ENCODE peak calls at places on chromosome 10, in six cellular contexts. One of them, this sample, is unnamed.

GRCh38 chr10:60944159-60944909 is at the start of gene RHOBTB1:
- DNase-seq in cardiac muscle cell: peak; percentile 88
- DNase-seq in OCI-LY7: no peak
- DNase-seq in foreskin fibroblast: peak; percentile 88
- DNase-seq in choroid plexus epithelial cell: peak; percentile 80
- DNase-seq in fibroblast of pulmonary artery: peak; percentile 82
- DNase-seq in this sample: peak; percentile 88

GRCh38 chr10:132001238-132001977 is 19.7 kb upstream of the BNIP3 start:
- DNase-seq in cardiac muscle cell: no peak
- DNase-seq in OCI-LY7: no peak
- DNase-seq in foreskin fibroblast: no peak
- DNase-seq in choroid plexus epithelial cell: peak; percentile 59
- DNase-seq in fibroblast of pulmonary artery: peak; percentile 56
- DNase-seq in this sample: peak; percentile 32

GRCh38 chr10:36779238-36779846 is 346.1 kb upstream of the ANKRD30A start:
- DNase-seq in cardiac muscle cell: peak; percentile 77
- DNase-seq in OCI-LY7: no peak
- DNase-seq in foreskin fibroblast: peak; percentile 52
- DNase-seq in choroid plexus epithelial cell: peak; percentile 91
- DNase-seq in fibroblast of pulmonary artery: peak; percentile 87
- DNase-seq in this sample: peak; percentile 81

GRCh38 chr10:21976739-21977138 is 26.8 kb downstream of the DNAJC1 start:
- DNase-seq in cardiac muscle cell: no peak
- DNase-seq in OCI-LY7: no peak
- DNase-seq in foreskin fibroblast: no peak
- DNase-seq in choroid plexus epithelial cell: peak; percentile 48
- DNase-seq in fibroblast of pulmonary artery: no peak
- DNase-seq in this sample: no peak

GRCh38 chr10:112307631-112308502 is 24.7 kb downstream of the TECTB start:
- DNase-seq in cardiac muscle cell: peak; percentile 74
- DNase-seq in OCI-LY7: peak; percentile 35
- DNase-seq in foreskin fibroblast: peak; percentile 36
- DNase-seq in choroid plexus epithelial cell: peak; percentile 75
- DNase-seq in fibroblast of pulmonary artery: peak; percentile 27
- DNase-seq in this sample: peak; percentile 14

GRCh38 chr10:32972929-32973328 is 14.9 kb upstream of the ITGB1 start:
- DNase-seq in cardiac muscle cell: no peak
- DNase-seq in OCI-LY7: peak; percentile 69
- DNase-seq in foreskin fibroblast: no peak
- DNase-seq in choroid plexus epithelial cell: no peak
- DNase-seq in fibroblast of pulmonary artery: no peak
- DNase-seq in this sample: no peak

GRCh38 chr10:49227406-49227805 is 39.2 kb upstream of the TMEM273 start:
- DNase-seq in cardiac muscle cell: no peak
- DNase-seq in OCI-LY7: no peak
- DNase-seq in foreskin fibroblast: no peak
- DNase-seq in choroid plexus epithelial cell: no peak
- DNase-seq in fibroblast of pulmonary artery: no peak
- DNase-seq in this sample: no peak

GRCh38 chr10:75097666-75098285 is 13.7 kb upstream of the SAMD8 start:
- DNase-seq in cardiac muscle cell: peak; percentile 48
- DNase-seq in OCI-LY7: peak; percentile 14
- DNase-seq in foreskin fibroblast: peak; percentile 63
- DNase-seq in choroid plexus epithelial cell: peak; percentile 34
- DNase-seq in fibroblast of pulmonary artery: peak; percentile 42
- DNase-seq in this sample: peak; percentile 11

GRCh38 chr10:99768430-99769011 is 13.9 kb upstream of the ABCC2 start:
- DNase-seq in cardiac muscle cell: no peak
- DNase-seq in OCI-LY7: no peak
- DNase-seq in foreskin fibroblast: peak; percentile 59
- DNase-seq in choroid plexus epithelial cell: no peak
- DNase-seq in fibroblast of pulmonary artery: no peak
- DNase-seq in this sample: no peak

GRCh38 chr10:98374176-98374969 is 40.6 kb downstream of the PYROXD2 start:
- DNase-seq in cardiac muscle cell: no peak
- DNase-seq in OCI-LY7: no peak
- DNase-seq in foreskin fibroblast: peak; percentile 82
- DNase-seq in choroid plexus epithelial cell: peak; percentile 58
- DNase-seq in fibroblast of pulmonary artery: peak; percentile 61
- DNase-seq in this sample: peak; percentile 68

GRCh38 chr10:96578633-96579032 is 8.2 kb downstream of the TM9SF3 start:
- DNase-seq in cardiac muscle cell: no peak
- DNase-seq in OCI-LY7: no peak
- DNase-seq in foreskin fibroblast: no peak
- DNase-seq in choroid plexus epithelial cell: no peak
- DNase-seq in fibroblast of pulmonary artery: no peak
- DNase-seq in this sample: no peak

GRCh38 chr10:119320981-119321380 is 113.6 kb downstream of the GRK5 start:
- DNase-seq in cardiac muscle cell: no peak
- DNase-seq in OCI-LY7: no peak
- DNase-seq in foreskin fibroblast: no peak
- DNase-seq in choroid plexus epithelial cell: peak; percentile 64
- DNase-seq in fibroblast of pulmonary artery: no peak
- DNase-seq in this sample: no peak

GRCh38 chr10:58179238-58179637 is 88.5 kb downstream of the IPMK start:
- DNase-seq in cardiac muscle cell: no peak
- DNase-seq in OCI-LY7: no peak
- DNase-seq in foreskin fibroblast: no peak
- DNase-seq in choroid plexus epithelial cell: peak; percentile 33
- DNase-seq in fibroblast of pulmonary artery: peak; percentile 44
- DNase-seq in this sample: peak; percentile 5

GRCh38 chr10:23951841-23952240 is 257.1 kb upstream of the KIAA1217 start:
- DNase-seq in cardiac muscle cell: no peak
- DNase-seq in OCI-LY7: no peak
- DNase-seq in foreskin fibroblast: no peak
- DNase-seq in choroid plexus epithelial cell: no peak
- DNase-seq in fibroblast of pulmonary artery: no peak
- DNase-seq in this sample: no peak

GRCh38 chr10:34305189-34305588 is 509.9 kb downstream of the PARD3 start:
- DNase-seq in cardiac muscle cell: peak; percentile 49
- DNase-seq in OCI-LY7: peak; percentile 1
- DNase-seq in foreskin fibroblast: no peak
- DNase-seq in choroid plexus epithelial cell: no peak
- DNase-seq in fibroblast of pulmonary artery: no peak
- DNase-seq in this sample: no peak

GRCh38 chr10:108598831-108599230 is 1324.5 kb downstream of the XPNPEP1 start:
- DNase-seq in cardiac muscle cell: no peak
- DNase-seq in OCI-LY7: no peak
- DNase-seq in foreskin fibroblast: no peak
- DNase-seq in choroid plexus epithelial cell: peak; percentile 33
- DNase-seq in fibroblast of pulmonary artery: no peak
- DNase-seq in this sample: no peak

GRCh38 chr10:112295853-112296830 is 12.9 kb downstream of the TECTB start:
- DNase-seq in cardiac muscle cell: peak; percentile 51
- DNase-seq in OCI-LY7: no peak
- DNase-seq in foreskin fibroblast: no peak
- DNase-seq in choroid plexus epithelial cell: peak; percentile 92
- DNase-seq in fibroblast of pulmonary artery: no peak
- DNase-seq in this sample: no peak

DNA sequence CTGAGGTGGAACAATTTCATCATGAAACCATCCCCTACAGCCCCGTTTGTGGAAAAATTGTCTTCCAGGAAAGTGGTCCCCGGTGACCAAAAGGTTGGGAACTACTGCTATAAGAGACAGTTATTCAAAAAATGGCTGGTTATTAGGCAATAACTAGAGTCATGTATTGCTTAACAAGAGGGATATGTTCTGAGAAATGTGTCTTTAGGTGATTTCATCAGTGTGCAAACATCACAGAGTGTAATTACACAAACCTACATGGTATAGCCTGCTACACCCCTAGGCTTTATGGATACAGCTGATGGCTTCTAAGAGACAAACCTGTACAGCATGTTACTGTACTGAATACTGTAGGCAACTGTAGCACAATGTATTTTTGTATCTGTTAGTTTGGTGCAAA is 71.3 kb upstream of the CSTF2T start:
- DNase-seq in cardiac muscle cell: no peak
- DNase-seq in OCI-LY7: no peak
- DNase-seq in foreskin fibroblast: peak; percentile 42
- DNase-seq in choroid plexus epithelial cell: peak; percentile 45
- DNase-seq in fibroblast of pulmonary artery: peak; percentile 47
- DNase-seq in this sample: no peak
- H3K4me3 ChIP-seq in cardiac muscle cell: no peak overlapping the region
- H3K4me3 ChIP-seq in OCI-LY7: no peak overlapping the region
- H3K4me3 ChIP-seq in foreskin fibroblast: no peak overlapping the region
- H3K4me3 ChIP-seq in choroid plexus epithelial cell: no peak overlapping the region
- H3K4me3 ChIP-seq in fibroblast of pulmonary artery: no peak overlapping the region
- H3K4me3 ChIP-seq in this sample: no peak overlapping the region

GRCh38 chr10:43200538-43201390 is 62.5 kb downstream of the CSGALNACT2 start:
- DNase-seq in cardiac muscle cell: no peak
- DNase-seq in OCI-LY7: no peak
- DNase-seq in foreskin fibroblast: no peak
- DNase-seq in choroid plexus epithelial cell: no peak
- DNase-seq in fibroblast of pulmonary artery: no peak
- DNase-seq in this sample: no peak

GRCh38 chr10:43201545-43202131 is 63.4 kb downstream of the CSGALNACT2 start:
- DNase-seq in cardiac muscle cell: no peak
- DNase-seq in OCI-LY7: no peak
- DNase-seq in foreskin fibroblast: no peak
- DNase-seq in choroid plexus epithelial cell: no peak
- DNase-seq in fibroblast of pulmonary artery: no peak
- DNase-seq in this sample: no peak

GRCh38 chr10:43202657-43203490 is 64.0 kb downstream of the RASGEF1A start:
- DNase-seq in cardiac muscle cell: peak; percentile 39
- DNase-seq in OCI-LY7: peak; percentile 52
- DNase-seq in foreskin fibroblast: peak; percentile 23
- DNase-seq in choroid plexus epithelial cell: no peak
- DNase-seq in fibroblast of pulmonary artery: no peak
- DNase-seq in this sample: no peak

GRCh38 chr10:43203491-43204393 is 63.1 kb downstream of the RASGEF1A start:
- DNase-seq in cardiac muscle cell: peak; percentile 19
- DNase-seq in OCI-LY7: peak; percentile 38
- DNase-seq in foreskin fibroblast: no peak
- DNase-seq in choroid plexus epithelial cell: no peak
- DNase-seq in fibroblast of pulmonary artery: peak; percentile 15
- DNase-seq in this sample: no peak

DNA sequence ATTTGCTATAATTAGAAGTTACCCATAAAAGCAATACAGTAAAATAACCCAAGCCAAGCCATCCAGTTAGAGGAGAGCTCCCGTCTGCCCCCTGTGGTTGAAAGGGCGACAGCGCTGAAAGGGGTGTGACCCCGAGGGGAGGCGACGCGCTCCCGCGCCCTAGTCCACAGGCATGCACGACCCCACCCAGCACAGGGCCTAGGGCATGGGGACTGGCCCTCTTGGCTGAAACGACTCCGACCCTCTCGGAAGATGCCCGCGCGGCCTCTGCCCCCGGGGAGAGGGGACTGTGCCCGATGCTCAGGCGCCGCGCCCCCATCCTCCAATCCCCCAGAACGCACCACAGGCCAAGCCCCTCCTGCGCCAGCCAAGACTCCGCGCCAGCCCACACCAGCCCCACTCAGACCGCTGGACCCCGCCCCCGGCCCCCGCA is 64.0 kb downstream of the CSGALNACT2 start:
- DNase-seq in cardiac muscle cell: peak; percentile 51
- DNase-seq in OCI-LY7: peak; percentile 69
- DNase-seq in foreskin fibroblast: peak; percentile 66
- DNase-seq in choroid plexus epithelial cell: peak; percentile 17
- DNase-seq in fibroblast of pulmonary artery: peak; percentile 16
- DNase-seq in this sample: no peak
- TF ChIP-seq CTCF in cardiac muscle cell: peak; percentile 77
- TF ChIP-seq CTCF in OCI-LY7: peak; percentile 85
- TF ChIP-seq CTCF in foreskin fibroblast: peak; percentile 66
- TF ChIP-seq CTCF in choroid plexus epithelial cell: peak; percentile 68
- TF ChIP-seq CTCF in fibroblast of pulmonary artery: peak; percentile 73
- TF ChIP-seq CTCF in this sample: peak; percentile 59

GRCh38 chr10:95530561-95530960 is 30.6 kb downstream of the SORBS1 start:
- DNase-seq in cardiac muscle cell: no peak
- DNase-seq in OCI-LY7: no peak
- DNase-seq in foreskin fibroblast: no peak
- DNase-seq in choroid plexus epithelial cell: no peak
- DNase-seq in fibroblast of pulmonary artery: no peak
- DNase-seq in this sample: no peak
- H3K4me3 ChIP-seq in cardiac muscle cell: no peak overlapping the region
- H3K4me3 ChIP-seq in OCI-LY7: no peak overlapping the region
- H3K4me3 ChIP-seq in foreskin fibroblast: no peak overlapping the region
- H3K4me3 ChIP-seq in choroid plexus epithelial cell: no peak overlapping the region
- H3K4me3 ChIP-seq in fibroblast of pulmonary artery: no peak overlapping the region
- H3K4me3 ChIP-seq in this sample: no peak overlapping the region

GRCh38 chr10:70233939-70234300 is 691 bp upstream of the PPA1 start:
- DNase-seq in cardiac muscle cell: peak; percentile 11
- DNase-seq in OCI-LY7: peak; percentile 16
- DNase-seq in foreskin fibroblast: no peak
- DNase-seq in choroid plexus epithelial cell: no peak
- DNase-seq in fibroblast of pulmonary artery: no peak
- DNase-seq in this sample: no peak

GRCh38 chr10:70232155-70232858 is 922 bp downstream of the PPA1 start:
- DNase-seq in cardiac muscle cell: peak; percentile 20
- DNase-seq in OCI-LY7: peak; percentile 50
- DNase-seq in foreskin fibroblast: peak; percentile 64
- DNase-seq in choroid plexus epithelial cell: peak; percentile 57
- DNase-seq in fibroblast of pulmonary artery: peak; percentile 57
- DNase-seq in this sample: peak; percentile 45

GRCh38 chr10:70234668-70235447 is 1.6 kb upstream of the PPA1 start:
- DNase-seq in cardiac muscle cell: no peak
- DNase-seq in OCI-LY7: no peak
- DNase-seq in foreskin fibroblast: peak; percentile 93
- DNase-seq in choroid plexus epithelial cell: peak; percentile 90
- DNase-seq in fibroblast of pulmonary artery: peak; percentile 73
- DNase-seq in this sample: peak; percentile 50

GRCh38 chr10:70232859-70233108 is 445 bp downstream of the PPA1 start:
- DNase-seq in cardiac muscle cell: no peak
- DNase-seq in OCI-LY7: no peak
- DNase-seq in foreskin fibroblast: no peak
- DNase-seq in choroid plexus epithelial cell: no peak
- DNase-seq in fibroblast of pulmonary artery: no peak
- DNase-seq in this sample: peak; percentile 12

DNA sequence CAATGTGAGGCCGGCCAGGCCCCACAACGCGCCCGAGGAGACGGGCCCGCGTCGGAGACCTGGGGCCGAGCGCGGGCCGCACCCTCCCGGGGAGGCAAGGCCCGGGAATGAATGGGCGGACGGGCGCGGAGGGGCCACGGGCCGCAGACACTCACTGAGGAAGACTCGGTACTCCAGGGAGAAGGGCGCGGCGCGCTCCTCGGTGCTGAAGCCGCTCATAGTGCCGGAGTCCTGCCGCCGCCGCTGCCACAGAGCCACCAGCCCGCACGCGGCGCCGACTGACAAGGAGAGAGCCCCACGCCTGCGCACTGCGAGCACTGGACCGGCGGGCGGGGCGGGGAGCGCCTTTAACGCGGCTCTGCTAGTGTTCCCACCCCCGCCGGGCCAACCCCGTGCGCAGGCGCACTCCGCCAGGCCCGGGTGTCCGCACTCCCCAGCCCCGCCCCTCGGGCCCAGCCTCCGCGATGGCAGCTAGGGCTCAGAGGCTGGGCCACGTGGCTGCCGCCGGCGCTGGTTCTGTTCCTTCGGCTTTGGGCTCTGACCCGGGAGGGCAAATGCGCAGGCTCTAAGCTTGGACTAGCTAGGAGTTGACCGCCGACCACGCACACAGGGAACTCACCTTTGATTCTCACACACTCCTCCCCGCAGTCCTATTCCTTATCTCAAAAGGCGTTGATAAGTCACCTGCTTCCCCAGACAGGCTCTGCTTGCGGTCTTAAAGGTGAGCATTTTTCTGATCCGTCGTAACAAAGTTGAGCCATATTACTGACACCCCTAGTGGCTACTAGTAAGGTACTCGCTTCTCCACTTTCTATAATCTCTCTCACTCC is at the start of gene PPA1:
- DNase-seq in cardiac muscle cell: peak; percentile 99
- DNase-seq in OCI-LY7: peak; percentile 99
- DNase-seq in foreskin fibroblast: peak; percentile 99
- DNase-seq in choroid plexus epithelial cell: peak; percentile 96
- DNase-seq in fibroblast of pulmonary artery: peak; percentile 95
- DNase-seq in this sample: peak; percentile 94
- TF ChIP-seq CTCF in cardiac muscle cell: peak; percentile 22
- TF ChIP-seq CTCF in OCI-LY7: peak; percentile 69
- TF ChIP-seq CTCF in foreskin fibroblast: no peak
- TF ChIP-seq CTCF in choroid plexus epithelial cell: peak; percentile 37
- TF ChIP-seq CTCF in fibroblast of pulmonary artery: peak; percentile 25
- TF ChIP-seq CTCF in this sample: peak; percentile 26

GRCh38 chr10:125160856-125161569 is 650 bp upstream of the CTBP2 start:
- DNase-seq in cardiac muscle cell: peak; percentile 95
- DNase-seq in OCI-LY7: no peak
- DNase-seq in foreskin fibroblast: peak; percentile 95
- DNase-seq in choroid plexus epithelial cell: peak; percentile 83
- DNase-seq in fibroblast of pulmonary artery: peak; percentile 88
- DNase-seq in this sample: peak; percentile 87
- H3K4me3 ChIP-seq in cardiac muscle cell: peak overlapping the region; percentile 97
- H3K4me3 ChIP-seq in OCI-LY7: no peak overlapping the region
- H3K4me3 ChIP-seq in foreskin fibroblast: peak overlapping the region; percentile 71
- H3K4me3 ChIP-seq in choroid plexus epithelial cell: peak overlapping the region; percentile 74
- H3K4me3 ChIP-seq in fibroblast of pulmonary artery: peak overlapping the region; percentile 66
- H3K4me3 ChIP-seq in this sample: peak overlapping the region; percentile 72

This sample was measured in astrocyte of the spinal cord.